ENCODE peak calls at places on chromosomes 4 and X, in ten cellular contexts. One of them, this sample, is unnamed.

GRCh38 chr4:141686146-141686775 is 49.9 kb downstream of the IL15 start:
- DNase-seq in fibroblast of the aortic adventitia: peak; percentile 65
- DNase-seq in astrocyte: peak; percentile 74
- DNase-seq in psoas muscle: no peak
- DNase-seq in foreskin keratinocyte: peak; percentile 60
- DNase-seq in pancreas: no peak
- DNase-seq in upper lobe of right lung: no peak
- DNase-seq in fibroblast of mammary gland: peak; percentile 90
- DNase-seq in left ventricle myocardium inferior: no peak
- DNase-seq in AG10803: peak; percentile 15
- DNase-seq in this sample: peak; percentile 43

GRCh38 chr4:173417833-173418232 is 18.9 kb upstream of the SCRG1 start:
- DNase-seq in fibroblast of the aortic adventitia: no peak
- DNase-seq in astrocyte: no peak
- DNase-seq in psoas muscle: no peak
- DNase-seq in foreskin keratinocyte: no peak
- DNase-seq in pancreas: no peak
- DNase-seq in upper lobe of right lung: no peak
- DNase-seq in fibroblast of mammary gland: no peak
- DNase-seq in left ventricle myocardium inferior: no peak
- DNase-seq in AG10803: no peak
- DNase-seq in this sample: no peak

GRCh38 chr4:118278473-118279274 is 74.1 kb downstream of the PRSS12 start:
- DNase-seq in fibroblast of the aortic adventitia: peak; percentile 91
- DNase-seq in astrocyte: peak; percentile 80
- DNase-seq in psoas muscle: peak; percentile 97
- DNase-seq in foreskin keratinocyte: peak; percentile 93
- DNase-seq in pancreas: peak; percentile 100
- DNase-seq in upper lobe of right lung: peak; percentile 99
- DNase-seq in fibroblast of mammary gland: peak; percentile 87
- DNase-seq in left ventricle myocardium inferior: peak; percentile 94
- DNase-seq in AG10803: peak; percentile 85
- DNase-seq in this sample: peak; percentile 90

GRCh38 chr4:93384897-93385296 is 443.7 kb upstream of the ATOH1 start:
- DNase-seq in fibroblast of the aortic adventitia: peak; percentile 1
- DNase-seq in astrocyte: peak; percentile 44
- DNase-seq in psoas muscle: no peak
- DNase-seq in foreskin keratinocyte: peak; percentile 32
- DNase-seq in pancreas: no peak
- DNase-seq in upper lobe of right lung: no peak
- DNase-seq in fibroblast of mammary gland: no peak
- DNase-seq in left ventricle myocardium inferior: no peak
- DNase-seq in AG10803: no peak
- DNase-seq in this sample: peak; percentile 33

GRCh38 chrX:41333744-41333993 is 293 bp upstream of the DDX3X start:
- DNase-seq in fibroblast of the aortic adventitia: peak; percentile 96
- DNase-seq in astrocyte: peak; percentile 80
- DNase-seq in psoas muscle: no peak
- DNase-seq in foreskin keratinocyte: peak; percentile 84
- DNase-seq in pancreas: no peak
- DNase-seq in upper lobe of right lung: no peak
- DNase-seq in fibroblast of mammary gland: peak; percentile 92
- DNase-seq in left ventricle myocardium inferior: no peak
- DNase-seq in AG10803: peak; percentile 83
- DNase-seq in this sample: peak; percentile 77

GRCh38 chrX:149472620-149473019 is 32.5 kb downstream of the IDS start:
- DNase-seq in fibroblast of the aortic adventitia: no peak
- DNase-seq in astrocyte: no peak
- DNase-seq in psoas muscle: no peak
- DNase-seq in foreskin keratinocyte: no peak
- DNase-seq in pancreas: no peak
- DNase-seq in upper lobe of right lung: no peak
- DNase-seq in fibroblast of mammary gland: no peak
- DNase-seq in left ventricle myocardium inferior: no peak
- DNase-seq in AG10803: peak; percentile 2
- DNase-seq in this sample: no peak

GRCh38 chr4:30717208-30718020 is 2.8 kb upstream of the PCDH7 start:
- DNase-seq in fibroblast of the aortic adventitia: peak; percentile 72
- DNase-seq in astrocyte: peak; percentile 78
- DNase-seq in psoas muscle: peak; percentile 52
- DNase-seq in foreskin keratinocyte: peak; percentile 77
- DNase-seq in pancreas: peak; percentile 43
- DNase-seq in upper lobe of right lung: peak; percentile 71
- DNase-seq in fibroblast of mammary gland: peak; percentile 66
- DNase-seq in left ventricle myocardium inferior: peak; percentile 19
- DNase-seq in AG10803: peak; percentile 16
- DNase-seq in this sample: peak; percentile 42

GRCh38 chrX:47361538-47362511 is 8.6 kb upstream of the ZNF157 start:
- DNase-seq in fibroblast of the aortic adventitia: peak; percentile 89
- DNase-seq in astrocyte: peak; percentile 97
- DNase-seq in psoas muscle: peak; percentile 77
- DNase-seq in foreskin keratinocyte: peak; percentile 89
- DNase-seq in pancreas: no peak
- DNase-seq in upper lobe of right lung: peak; percentile 74
- DNase-seq in fibroblast of mammary gland: peak; percentile 94
- DNase-seq in left ventricle myocardium inferior: peak; percentile 69
- DNase-seq in AG10803: peak; percentile 86
- DNase-seq in this sample: peak; percentile 96

GRCh38 chr4:95610170-95610569 is 61.4 kb upstream of the UNC5C start:
- DNase-seq in fibroblast of the aortic adventitia: no peak
- DNase-seq in astrocyte: no peak
- DNase-seq in psoas muscle: no peak
- DNase-seq in foreskin keratinocyte: no peak
- DNase-seq in pancreas: no peak
- DNase-seq in upper lobe of right lung: no peak
- DNase-seq in fibroblast of mammary gland: no peak
- DNase-seq in left ventricle myocardium inferior: no peak
- DNase-seq in AG10803: no peak
- DNase-seq in this sample: no peak

GRCh38 chr4:10077101-10077491 is 39.5 kb downstream of the WDR1 start:
- DNase-seq in fibroblast of the aortic adventitia: no peak
- DNase-seq in astrocyte: no peak
- DNase-seq in psoas muscle: no peak
- DNase-seq in foreskin keratinocyte: no peak
- DNase-seq in pancreas: no peak
- DNase-seq in upper lobe of right lung: peak; percentile 51
- DNase-seq in fibroblast of mammary gland: no peak
- DNase-seq in left ventricle myocardium inferior: no peak
- DNase-seq in AG10803: no peak
- DNase-seq in this sample: no peak

GRCh38 chr4:75046226-75046625 is 113.3 kb downstream of the PARM1 start:
- DNase-seq in fibroblast of the aortic adventitia: no peak
- DNase-seq in astrocyte: no peak
- DNase-seq in psoas muscle: no peak
- DNase-seq in foreskin keratinocyte: no peak
- DNase-seq in pancreas: no peak
- DNase-seq in upper lobe of right lung: no peak
- DNase-seq in fibroblast of mammary gland: no peak
- DNase-seq in left ventricle myocardium inferior: no peak
- DNase-seq in AG10803: no peak
- DNase-seq in this sample: no peak

GRCh38 chr4:13641084-13641483 is 13.6 kb upstream of the BOD1L1 start:
- DNase-seq in fibroblast of the aortic adventitia: no peak
- DNase-seq in astrocyte: no peak
- DNase-seq in psoas muscle: no peak
- DNase-seq in foreskin keratinocyte: no peak
- DNase-seq in pancreas: no peak
- DNase-seq in upper lobe of right lung: no peak
- DNase-seq in fibroblast of mammary gland: no peak
- DNase-seq in left ventricle myocardium inferior: no peak
- DNase-seq in AG10803: no peak
- DNase-seq in this sample: no peak

GRCh38 chr4:186628058-186628711 is 72.8 kb upstream of the MTNR1A start:
- DNase-seq in fibroblast of the aortic adventitia: no peak
- DNase-seq in astrocyte: no peak
- DNase-seq in psoas muscle: no peak
- DNase-seq in foreskin keratinocyte: no peak
- DNase-seq in pancreas: no peak
- DNase-seq in upper lobe of right lung: no peak
- DNase-seq in fibroblast of mammary gland: no peak
- DNase-seq in left ventricle myocardium inferior: no peak
- DNase-seq in AG10803: no peak
- DNase-seq in this sample: no peak

GRCh38 chrX:54640103-54640428 is 110.0 kb downstream of the GNL3L start:
- DNase-seq in fibroblast of the aortic adventitia: no peak
- DNase-seq in astrocyte: no peak
- DNase-seq in psoas muscle: no peak
- DNase-seq in foreskin keratinocyte: no peak
- DNase-seq in pancreas: no peak
- DNase-seq in upper lobe of right lung: no peak
- DNase-seq in fibroblast of mammary gland: peak; percentile 1
- DNase-seq in left ventricle myocardium inferior: no peak
- DNase-seq in AG10803: no peak
- DNase-seq in this sample: no peak
- TF ChIP-seq CTCF in fibroblast of the aortic adventitia: no peak
- TF ChIP-seq CTCF in astrocyte: no peak
- TF ChIP-seq CTCF in psoas muscle: no peak
- TF ChIP-seq CTCF in foreskin keratinocyte: no peak
- TF ChIP-seq CTCF in pancreas: no peak
- TF ChIP-seq CTCF in upper lobe of right lung: no peak
- TF ChIP-seq CTCF in fibroblast of mammary gland: no peak
- TF ChIP-seq CTCF in left ventricle myocardium inferior: no peak
- TF ChIP-seq CTCF in AG10803: no peak
- TF ChIP-seq CTCF in this sample: no peak

GRCh38 chrX:92230628-92231027 is 451.5 kb downstream of the PCDH11X start:
- DNase-seq in fibroblast of the aortic adventitia: no peak
- DNase-seq in astrocyte: no peak
- DNase-seq in psoas muscle: no peak
- DNase-seq in foreskin keratinocyte: no peak
- DNase-seq in pancreas: no peak
- DNase-seq in upper lobe of right lung: no peak
- DNase-seq in fibroblast of mammary gland: no peak
- DNase-seq in left ventricle myocardium inferior: no peak
- DNase-seq in AG10803: no peak
- DNase-seq in this sample: no peak

GRCh38 chrX:92231391-92231790 is 452.2 kb downstream of the PCDH11X start:
- DNase-seq in fibroblast of the aortic adventitia: no peak
- DNase-seq in astrocyte: no peak
- DNase-seq in psoas muscle: no peak
- DNase-seq in foreskin keratinocyte: peak; percentile 66
- DNase-seq in pancreas: no peak
- DNase-seq in upper lobe of right lung: no peak
- DNase-seq in fibroblast of mammary gland: no peak
- DNase-seq in left ventricle myocardium inferior: no peak
- DNase-seq in AG10803: no peak
- DNase-seq in this sample: no peak

DNA sequence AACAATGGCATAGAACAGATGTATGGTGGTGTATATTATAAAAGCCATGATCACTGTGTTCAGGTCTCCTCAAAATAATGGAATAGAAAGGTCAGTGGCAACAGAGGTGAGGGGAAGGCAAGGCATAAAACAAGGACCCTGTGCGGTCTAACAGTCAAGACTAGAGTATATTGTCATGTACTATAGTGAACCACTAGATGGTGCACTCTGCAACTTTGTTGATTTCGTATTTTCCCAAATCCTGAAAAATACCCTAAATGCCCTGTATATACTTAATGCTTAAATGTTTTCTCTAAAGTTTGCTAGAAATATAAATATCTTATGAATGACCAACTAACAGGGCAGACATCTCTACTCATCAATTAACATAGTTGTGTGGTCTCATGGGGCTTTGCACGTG is 453.0 kb downstream of the PCDH11X start:
- DNase-seq in fibroblast of the aortic adventitia: no peak
- DNase-seq in astrocyte: no peak
- DNase-seq in psoas muscle: no peak
- DNase-seq in foreskin keratinocyte: no peak
- DNase-seq in pancreas: no peak
- DNase-seq in upper lobe of right lung: no peak
- DNase-seq in fibroblast of mammary gland: peak; percentile 4
- DNase-seq in left ventricle myocardium inferior: no peak
- DNase-seq in AG10803: no peak
- DNase-seq in this sample: no peak
- TF ChIP-seq CTCF in fibroblast of the aortic adventitia: peak; percentile 47
- TF ChIP-seq CTCF in astrocyte: peak; percentile 25
- TF ChIP-seq CTCF in psoas muscle: peak; percentile 34
- TF ChIP-seq CTCF in foreskin keratinocyte: peak; percentile 48
- TF ChIP-seq CTCF in pancreas: no peak
- TF ChIP-seq CTCF in upper lobe of right lung: peak; percentile 32
- TF ChIP-seq CTCF in fibroblast of mammary gland: peak; percentile 39
- TF ChIP-seq CTCF in left ventricle myocardium inferior: no peak
- TF ChIP-seq CTCF in AG10803: peak; percentile 8
- TF ChIP-seq CTCF in this sample: peak; percentile 27

GRCh38 chr4:139024686-139025085 is 9.1 kb downstream of the NOCT start:
- DNase-seq in fibroblast of the aortic adventitia: no peak
- DNase-seq in astrocyte: no peak
- DNase-seq in psoas muscle: no peak
- DNase-seq in foreskin keratinocyte: no peak
- DNase-seq in pancreas: no peak
- DNase-seq in upper lobe of right lung: no peak
- DNase-seq in fibroblast of mammary gland: no peak
- DNase-seq in left ventricle myocardium inferior: no peak
- DNase-seq in AG10803: no peak
- DNase-seq in this sample: no peak
- TF ChIP-seq CTCF in fibroblast of the aortic adventitia: no peak
- TF ChIP-seq CTCF in astrocyte: no peak
- TF ChIP-seq CTCF in psoas muscle: no peak
- TF ChIP-seq CTCF in foreskin keratinocyte: no peak
- TF ChIP-seq CTCF in pancreas: no peak
- TF ChIP-seq CTCF in upper lobe of right lung: no peak
- TF ChIP-seq CTCF in fibroblast of mammary gland: no peak
- TF ChIP-seq CTCF in left ventricle myocardium inferior: no peak
- TF ChIP-seq CTCF in AG10803: no peak
- TF ChIP-seq CTCF in this sample: no peak

GRCh38 chr4:17763352-17763890 is 18.0 kb downstream of the FAM184B start:
- DNase-seq in fibroblast of the aortic adventitia: no peak
- DNase-seq in astrocyte: no peak
- DNase-seq in psoas muscle: no peak
- DNase-seq in foreskin keratinocyte: no peak
- DNase-seq in pancreas: no peak
- DNase-seq in upper lobe of right lung: no peak
- DNase-seq in fibroblast of mammary gland: no peak
- DNase-seq in left ventricle myocardium inferior: no peak
- DNase-seq in AG10803: no peak
- DNase-seq in this sample: no peak

GRCh38 chr4:17761062-17761461 is 20.4 kb downstream of the FAM184B start:
- DNase-seq in fibroblast of the aortic adventitia: no peak
- DNase-seq in astrocyte: no peak
- DNase-seq in psoas muscle: no peak
- DNase-seq in foreskin keratinocyte: no peak
- DNase-seq in pancreas: no peak
- DNase-seq in upper lobe of right lung: no peak
- DNase-seq in fibroblast of mammary gland: no peak
- DNase-seq in left ventricle myocardium inferior: no peak
- DNase-seq in AG10803: no peak
- DNase-seq in this sample: no peak

GRCh38 chr4:17760602-17761001 is 20.8 kb downstream of the FAM184B start:
- DNase-seq in fibroblast of the aortic adventitia: no peak
- DNase-seq in astrocyte: no peak
- DNase-seq in psoas muscle: no peak
- DNase-seq in foreskin keratinocyte: no peak
- DNase-seq in pancreas: no peak
- DNase-seq in upper lobe of right lung: no peak
- DNase-seq in fibroblast of mammary gland: no peak
- DNase-seq in left ventricle myocardium inferior: no peak
- DNase-seq in AG10803: no peak
- DNase-seq in this sample: no peak

GRCh38 chr4:17763931-17764330 is 17.5 kb downstream of the FAM184B start:
- DNase-seq in fibroblast of the aortic adventitia: no peak
- DNase-seq in astrocyte: no peak
- DNase-seq in psoas muscle: no peak
- DNase-seq in foreskin keratinocyte: no peak
- DNase-seq in pancreas: no peak
- DNase-seq in upper lobe of right lung: no peak
- DNase-seq in fibroblast of mammary gland: no peak
- DNase-seq in left ventricle myocardium inferior: no peak
- DNase-seq in AG10803: no peak
- DNase-seq in this sample: no peak

GRCh38 chr4:17762705-17763104 is 18.7 kb downstream of the FAM184B start:
- DNase-seq in fibroblast of the aortic adventitia: peak; percentile 50
- DNase-seq in astrocyte: peak; percentile 24
- DNase-seq in psoas muscle: no peak
- DNase-seq in foreskin keratinocyte: peak; percentile 82
- DNase-seq in pancreas: no peak
- DNase-seq in upper lobe of right lung: no peak
- DNase-seq in fibroblast of mammary gland: peak; percentile 74
- DNase-seq in left ventricle myocardium inferior: no peak
- DNase-seq in AG10803: peak; percentile 25
- DNase-seq in this sample: no peak
- TF ChIP-seq CTCF in fibroblast of the aortic adventitia: peak; percentile 27
- TF ChIP-seq CTCF in astrocyte: no peak
- TF ChIP-seq CTCF in psoas muscle: peak; percentile 26
- TF ChIP-seq CTCF in foreskin keratinocyte: peak; percentile 75
- TF ChIP-seq CTCF in pancreas: no peak
- TF ChIP-seq CTCF in upper lobe of right lung: peak; percentile 24
- TF ChIP-seq CTCF in fibroblast of mammary gland: peak; percentile 37
- TF ChIP-seq CTCF in left ventricle myocardium inferior: no peak
- TF ChIP-seq CTCF in AG10803: peak; percentile 11
- TF ChIP-seq CTCF in this sample: peak; percentile 46